ENCODE peak calls at places on chromosomes 12 and 14, in seven cellular contexts. B, M, W, A, L, T and H are unnamed samples.

GRCh38 chr14:100067971-100068959 is 3.0 kb downstream of the EVL start:
- DNase-seq in M (no peak), L (peak), A (peak), W (peak), B (peak), T (no peak), H (no peak)

GRCh38 chr14:66395300-66395699 is 90.9 kb upstream of the CCDC196 start:
- DNase-seq in L (no peak), A (no peak), W (no peak), T (no peak), M (no peak), B (no peak), H (no peak)

GRCh38 chr12:109440851-109441490 is 36.1 kb downstream of the KCTD10 start:
- DNase-seq in M (no peak), T (no peak), L (no peak), A (no peak), W (no peak), B (no peak), H (no peak)

GRCh38 chr12:132003846-132004245 is 54.1 kb downstream of the EP400 start:
- DNase-seq in M (no peak), W (no peak), T (no peak), A (no peak), L (no peak), B (no peak), H (no peak)

GRCh38 chr12:113384778-113385177 is 18.9 kb downstream of the SDS start:
- DNase-seq in A (no peak), T (no peak), L (no peak), W (no peak), M (no peak), B (no peak), H (no peak)

GRCh38 chr14:55641290-55641689 is 61.3 kb downstream of the KTN1 start:
- DNase-seq in W (no peak), T (no peak), M (no peak), A (no peak), B (no peak), L (no peak), H (no peak)

GRCh38 chr12:103877934-103878510 is 37.0 kb upstream of the NT5DC3 start:
- DNase-seq in T (peak), B (peak), W (peak), L (no peak), A (peak), M (peak), H (no peak)

GRCh38 chr12:6312529-6313325 is 2.2 kb downstream of the PLEKHG6 start:
- DNase-seq in B (peak), M (peak), T (no peak), L (no peak), A (no peak), W (no peak), H (no peak)

GRCh38 chr12:11652351-11653040 is 3.0 kb downstream of the ETV6 start:
- DNase-seq in W (peak), A (no peak), T (no peak), B (peak), L (peak), M (peak), H (peak)

GRCh38 chr12:82608706-82609105 is 78.0 kb upstream of the TMTC2 start:
- DNase-seq in A (no peak), T (no peak), W (no peak), L (no peak), M (no peak), B (no peak), H (no peak)

GRCh38 chr12:47391566-47391965 is 311.8 kb upstream of the AMIGO2 start:
- DNase-seq in L (peak), W (no peak), M (no peak), T (no peak), A (no peak), B (no peak), H (no peak)

GRCh38 chr14:85934886-85935254 is 404.9 kb downstream of the FLRT2 start:
- DNase-seq in M (no peak), L (no peak), A (no peak), W (no peak), T (peak), B (no peak), H (no peak)

GRCh38 chr12:95943231-95943842 is at the start of gene AMDHD1:
- DNase-seq in L (peak), A (peak), B (peak), T (peak), W (peak), M (peak), H (no peak)

GRCh38 chr12:125853670-125854069 is 788.4 kb downstream of the AACS start:
- DNase-seq in W (no peak), L (no peak), M (no peak), A (no peak), B (no peak), T (no peak), H (no peak)

GRCh38 chr12:119415714-119416113 is 81.2 kb downstream of the CCDC60 start:
- DNase-seq in W (no peak), B (no peak), M (no peak), A (no peak), T (no peak), L (no peak), H (no peak)

GRCh38 chr12:11633968-11634367 is 15.5 kb upstream of the ETV6 start:
- DNase-seq in A (no peak), L (no peak), M (no peak), B (no peak), W (no peak), T (no peak), H (no peak)

GRCh38 chr14:71579331-71579730 is 352.9 kb upstream of the RGS6 start:
- DNase-seq in L (no peak), A (no peak), M (no peak), W (no peak), T (no peak), B (no peak), H (no peak)

GRCh38 chr12:66244446-66244845 is 55.4 kb downstream of the IRAK3 start:
- DNase-seq in L (no peak), M (no peak), A (no peak), W (no peak), T (no peak), B (no peak), H (no peak)

GRCh38 chr14:51224551-51224950 is 15.5 kb upstream of the TMX1 start:
- DNase-seq in A (no peak), W (no peak), B (no peak), M (no peak), T (no peak), L (no peak), H (no peak)

GRCh38 chr12:32532951-32533350 is 133.6 kb downstream of the FGD4 start:
- DNase-seq in T (no peak), B (no peak), W (no peak), L (no peak), A (no peak), M (no peak), H (no peak)

GRCh38 chr14:99722741-99723140 is 38.6 kb downstream of the CYP46A1 start:
- DNase-seq in M (no peak), A (no peak), W (peak), T (no peak), B (no peak), L (peak), H (no peak)

DNA sequence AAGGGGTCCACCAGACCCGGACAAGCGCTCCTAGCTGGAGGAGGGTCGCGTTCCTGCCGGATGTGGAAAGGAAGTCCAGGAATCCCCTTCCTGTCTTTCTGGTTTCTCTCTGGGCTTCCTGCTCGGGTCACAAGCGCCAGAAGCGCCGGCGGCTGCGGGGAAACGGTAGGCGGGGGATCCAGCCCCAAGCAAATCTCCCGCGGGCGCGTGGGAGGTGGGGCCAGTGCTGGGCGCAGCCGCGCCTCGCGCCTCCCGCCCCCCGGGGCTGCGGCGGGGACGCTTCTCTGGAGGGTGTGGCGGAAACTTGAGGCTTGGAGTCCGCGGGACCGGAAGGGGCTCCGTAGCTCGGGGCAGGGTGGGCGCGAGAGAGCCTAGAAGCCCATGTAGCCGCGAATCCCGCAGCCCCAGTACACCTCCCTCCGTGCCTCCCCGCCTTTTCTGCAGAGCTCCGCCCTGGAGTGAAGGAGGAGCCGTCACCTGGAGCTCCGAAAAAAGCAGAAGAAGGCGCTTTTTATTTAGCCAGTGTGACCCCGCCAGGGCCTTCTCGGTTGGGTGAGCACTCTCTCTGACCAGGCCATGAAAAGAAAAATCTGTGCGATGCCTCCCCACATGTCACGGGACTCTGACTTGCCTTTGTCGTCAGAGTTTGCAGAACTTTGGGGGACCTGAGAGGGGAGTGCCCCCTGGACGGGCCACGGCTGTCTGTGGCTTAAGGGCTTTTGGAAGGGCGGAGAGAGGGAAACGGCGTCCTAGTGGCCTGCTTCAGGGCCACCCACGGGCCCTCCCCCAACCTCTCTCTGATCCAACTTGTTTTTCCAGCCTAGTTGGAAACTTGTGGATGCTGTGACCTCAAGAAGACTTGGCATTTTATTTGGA is 21.4 kb upstream of the CLEC2D start:
- DNase-seq in W (peak), A (peak), L (peak), B (peak), T (peak), M (peak), H (peak)
- TF ChIP-seq POLR2A in W (no peak), A (peak), L (peak), B (peak), T (peak), M (peak), H (peak)

GRCh38 chr14:75653563-75653962 is 7.1 kb downstream of the ERG28 start:
- DNase-seq in A (no peak), W (no peak), B (no peak), L (no peak), T (no peak), M (no peak), H (no peak)

GRCh38 chr14:75650253-75651058 is 10.2 kb downstream of the ERG28 start:
- DNase-seq in T (no peak), L (no peak), M (no peak), W (peak), A (no peak), B (no peak), H (no peak)

GRCh38 chr14:75655235-75655634 is 5.4 kb downstream of the ERG28 start:
- DNase-seq in W (no peak), B (no peak), A (no peak), T (no peak), L (no peak), M (no peak), H (no peak)

GRCh38 chr14:75657331-75657730 is 3.3 kb downstream of the ERG28 start:
- DNase-seq in W (no peak), M (no peak), T (no peak), B (no peak), A (no peak), L (no peak), H (no peak)

DNA sequence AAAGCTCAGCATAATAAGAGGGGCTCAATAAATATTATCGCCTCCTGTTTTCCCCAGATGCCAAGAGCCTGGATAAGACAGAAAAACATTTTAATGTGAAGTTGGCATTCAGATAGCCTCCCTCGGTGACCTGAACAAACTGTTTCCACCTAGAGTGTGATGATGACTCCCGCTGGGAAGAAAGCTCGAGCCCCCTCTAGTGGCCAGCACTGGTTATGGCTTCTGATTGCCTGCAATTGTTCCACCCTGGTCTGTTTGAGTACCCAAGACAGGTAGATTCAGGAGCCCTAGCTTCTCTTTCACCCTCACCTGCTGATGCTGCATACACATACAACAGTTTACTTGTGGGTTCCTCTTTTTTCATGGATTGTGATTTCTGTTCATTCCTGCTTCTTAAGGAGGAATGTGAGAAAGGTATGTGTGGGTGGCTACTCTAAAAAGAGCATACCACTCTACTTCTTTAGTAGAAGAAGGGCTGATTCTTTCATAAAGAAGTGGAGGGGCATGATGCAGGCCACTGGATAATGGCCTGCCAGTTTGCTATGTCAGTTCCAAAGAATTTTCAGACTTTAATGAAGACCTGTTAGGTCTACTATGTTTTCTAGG is 6.4 kb downstream of the ERG28 start:
- DNase-seq in M (peak), A (peak), L (peak), T (peak), B (peak), W (peak), H (peak)
- H3K27ac ChIP-seq in M (no peak), A (no peak), L (no peak), T (peak), B (no peak), W (no peak), H (peak)

DNA sequence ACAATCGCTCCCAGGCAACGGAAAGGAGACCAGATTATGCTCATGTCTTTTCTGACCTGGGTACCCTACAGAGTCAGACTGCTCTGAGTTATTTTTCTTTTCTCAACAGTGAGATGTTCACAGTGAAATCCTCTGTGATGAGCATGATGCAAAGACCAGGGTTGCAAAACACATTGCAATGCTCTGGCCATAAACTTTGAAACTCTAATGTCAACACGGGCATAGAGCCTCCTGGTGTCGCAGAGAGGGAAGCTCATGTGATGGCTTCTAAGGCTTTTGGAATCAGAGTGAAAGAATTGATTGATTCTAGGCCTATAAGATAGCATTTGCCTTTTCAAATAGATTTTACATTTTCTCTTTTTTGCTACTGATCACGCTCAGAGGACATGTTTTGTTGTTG is 193.4 kb downstream of the RASSF9 start:
- DNase-seq in W (no peak), M (no peak), L (no peak), B (no peak), T (peak), A (no peak), H (no peak)
- TF ChIP-seq CTCF in W (no peak), M (no peak), L (no peak), B (no peak), T (no peak), A (no peak), H (no peak)

DNA sequence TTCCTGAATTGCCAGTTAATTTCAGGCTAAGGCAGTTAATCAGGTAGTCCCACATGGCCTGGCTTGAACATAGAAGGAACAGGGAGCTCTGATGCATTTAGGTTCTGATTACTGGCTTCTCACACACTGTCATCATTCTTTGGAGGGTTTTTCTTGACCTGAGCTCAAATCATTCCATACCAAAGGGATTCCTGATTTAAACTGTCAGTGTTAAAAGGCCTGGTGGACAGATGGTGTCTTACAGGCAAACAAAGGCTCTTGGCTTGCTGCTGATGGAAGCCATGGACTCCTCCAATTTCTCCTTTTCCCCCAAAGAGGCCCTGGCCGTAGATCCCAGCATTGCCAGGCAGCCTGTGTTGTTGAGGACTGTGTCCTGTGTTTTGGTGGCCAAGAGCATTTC is 30.2 kb downstream of the CACNA1C start:
- DNase-seq in B (no peak), A (no peak), L (no peak), M (no peak), T (no peak), W (no peak), H (no peak)
- TF ChIP-seq POLR2A in B (no peak), A (no peak), L (no peak), M (no peak), T (no peak), W (no peak), H (no peak)

GRCh38 chr14:90498198-90498597 is 101.4 kb downstream of the CALM1 start:
- DNase-seq in B (no peak), L (no peak), M (no peak), A (no peak), W (no peak), T (no peak), H (no peak)

GRCh38 chr14:90502760-90503159 is 105.9 kb downstream of the CALM1 start:
- DNase-seq in T (no peak), B (no peak), A (no peak), M (no peak), L (no peak), W (no peak), H (no peak)

GRCh38 chr14:90499908-90500664 is 103.3 kb downstream of the CALM1 start:
- DNase-seq in W (no peak), L (peak), A (no peak), B (no peak), T (no peak), M (no peak), H (no peak)

GRCh38 chr14:90499121-90499520 is 102.3 kb downstream of the CALM1 start:
- DNase-seq in T (no peak), L (peak), A (no peak), B (no peak), W (no peak), M (no peak), H (no peak)

GRCh38 chr14:90500665-90501370 is 104.0 kb downstream of the CALM1 start:
- DNase-seq in W (no peak), A (no peak), M (no peak), L (peak), T (no peak), B (no peak), H (no peak)
- H3K27ac ChIP-seq in W (no peak), A (no peak), M (no peak), L (no peak), T (peak), B (no peak), H (no peak)

GRCh38 chr14:82855912-82856381 is 1322.3 kb upstream of the SEL1L start:
- DNase-seq in A (no peak), T (no peak), B (no peak), L (no peak), M (peak), W (no peak), H (no peak)
- TF ChIP-seq CTCF in A (no peak), T (no peak), B (peak), L (no peak), M (no peak), W (peak), H (peak)

GRCh38 chr14:77799863-77800730 is at the start of gene ADCK1:
- DNase-seq in L (peak), M (peak), T (peak), A (peak), B (peak), W (peak), H (peak)
- TF ChIP-seq POLR2A in L (no peak), M (peak), T (peak), A (peak), B (peak), W (peak), H (peak)

DNA sequence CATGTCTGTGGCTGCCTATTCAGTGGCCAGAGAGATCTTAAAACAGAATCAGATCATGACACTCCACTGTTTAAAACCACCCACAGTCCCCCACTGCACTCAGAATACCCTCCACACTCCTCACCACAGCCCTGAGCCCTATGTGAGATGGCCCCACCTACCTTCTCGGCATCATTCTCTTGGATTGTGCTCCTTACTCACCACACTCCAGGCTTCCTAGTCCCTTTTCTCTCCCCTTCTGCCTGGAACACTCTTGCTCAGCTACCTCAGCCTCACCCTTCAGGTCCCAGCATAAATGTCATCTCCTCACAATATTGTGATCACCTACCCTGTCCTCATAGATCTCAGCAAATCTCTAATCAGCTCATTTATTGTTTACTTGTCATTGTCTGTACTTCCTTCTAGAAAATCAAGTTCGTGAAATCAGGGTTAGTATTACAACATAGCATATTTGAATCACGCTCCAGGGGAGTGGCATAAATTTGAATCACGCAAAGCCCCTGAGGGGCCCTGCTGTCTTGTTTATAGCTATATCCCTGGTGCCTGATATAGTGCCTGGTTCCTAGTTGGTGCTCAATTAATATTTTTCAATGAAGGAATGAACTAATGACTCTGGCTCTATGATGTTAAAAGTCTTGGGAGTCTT is 42.8 kb downstream of the SLC35F4 start:
- DNase-seq in T (no peak), A (no peak), B (no peak), L (no peak), W (no peak), M (no peak), H (no peak)
- H3K27ac ChIP-seq in T (no peak), A (no peak), B (no peak), L (no peak), W (no peak), M (no peak), H (no peak)